ENCODE peak calls at places on chromosomes 13 and 19, in four cellular contexts. One of them, this sample, is unnamed. For H3K36me3 and H3K79me2, the result is how much of the 10 kb centered on the place peaks cover.

GRCh38 chr19:49361438-49362047 is 673 bp downstream of the TEAD2 start:
- DNase-seq in GM23338: peak
- DNase-seq in PC-9: peak
- DNase-seq in K562: peak
- DNase-seq in this sample: no peak

GRCh38 chr13:112684041-112684440 is 5.8 kb upstream of the ATP11A start:
- DNase-seq in GM23338: no peak
- DNase-seq in PC-9: no peak
- DNase-seq in K562: no peak
- DNase-seq in this sample: no peak

GRCh38 chr13:49602005-49602404 is 16.6 kb upstream of the RCBTB1 start:
- DNase-seq in GM23338: no peak
- DNase-seq in PC-9: no peak
- DNase-seq in K562: no peak
- DNase-seq in this sample: no peak

GRCh38 chr13:91639316-91639715 is 240.9 kb downstream of the GPC5 start:
- DNase-seq in K562: no peak
- DNase-seq in PC-9: no peak
- DNase-seq in GM23338: no peak
- DNase-seq in this sample: no peak

GRCh38 chr13:30792257-30793000 is 57.1 kb downstream of the ALOX5AP start:
- DNase-seq in K562: peak
- DNase-seq in GM23338: peak
- DNase-seq in PC-9: peak
- DNase-seq in this sample: no peak

GRCh38 chr13:20823071-20823470 is 49.3 kb upstream of the EEF1AKMT1 start:
- DNase-seq in GM23338: no peak
- DNase-seq in K562: no peak
- DNase-seq in PC-9: no peak
- DNase-seq in this sample: no peak

GRCh38 chr13:40777166-40777956 is 6.4 kb upstream of the MRPS31 start:
- DNase-seq in GM23338: peak
- DNase-seq in PC-9: peak
- DNase-seq in K562: peak
- DNase-seq in this sample: peak

GRCh38 chr13:30615851-30616311 is 1.8 kb upstream of the USPL1 start:
- DNase-seq in K562: peak
- DNase-seq in PC-9: no peak
- DNase-seq in GM23338: no peak
- DNase-seq in this sample: peak

GRCh38 chr13:111908981-111909380 is 158.0 kb upstream of the SOX1 start:
- DNase-seq in GM23338: no peak
- DNase-seq in PC-9: no peak
- DNase-seq in K562: no peak
- DNase-seq in this sample: no peak

GRCh38 chr19:50661087-50661486 is 11.8 kb downstream of the C19orf81 start:
- DNase-seq in GM23338: no peak
- DNase-seq in K562: no peak
- DNase-seq in PC-9: no peak
- DNase-seq in this sample: no peak

GRCh38 chr13:40697711-40698110 is 31.3 kb upstream of the FOXO1 start:
- DNase-seq in K562: no peak
- DNase-seq in GM23338: no peak
- DNase-seq in PC-9: no peak
- DNase-seq in this sample: no peak

GRCh38 chr19:7197169-7197759 is 97.0 kb downstream of the INSR start:
- DNase-seq in K562: peak
- DNase-seq in GM23338: peak
- DNase-seq in PC-9: peak
- DNase-seq in this sample: peak

GRCh38 chr13:73757471-73758233 is 376.6 kb downstream of the KLF12 start:
- DNase-seq in GM23338: no peak
- DNase-seq in PC-9: no peak
- DNase-seq in K562: no peak
- DNase-seq in this sample: no peak

GRCh38 chr19:54190942-54191670 is at the start of gene TSEN34:
- DNase-seq in PC-9: peak
- DNase-seq in GM23338: peak
- DNase-seq in K562: peak
- DNase-seq in this sample: peak

GRCh38 chr19:34838753-34839431 is 65.9 kb upstream of the ZNF599 start:
- DNase-seq in PC-9: no peak
- DNase-seq in GM23338: peak
- DNase-seq in K562: no peak
- DNase-seq in this sample: no peak

GRCh38 chr19:39104104-39104708 is 20.0 kb downstream of the ACP7 start:
- DNase-seq in K562: no peak
- DNase-seq in PC-9: no peak
- DNase-seq in GM23338: no peak
- DNase-seq in this sample: no peak

GRCh38 chr19:18967358-18968146 is 26.5 kb upstream of the HOMER3 start:
- DNase-seq in GM23338: peak
- DNase-seq in K562: no peak
- DNase-seq in PC-9: no peak
- DNase-seq in this sample: no peak

DNA sequence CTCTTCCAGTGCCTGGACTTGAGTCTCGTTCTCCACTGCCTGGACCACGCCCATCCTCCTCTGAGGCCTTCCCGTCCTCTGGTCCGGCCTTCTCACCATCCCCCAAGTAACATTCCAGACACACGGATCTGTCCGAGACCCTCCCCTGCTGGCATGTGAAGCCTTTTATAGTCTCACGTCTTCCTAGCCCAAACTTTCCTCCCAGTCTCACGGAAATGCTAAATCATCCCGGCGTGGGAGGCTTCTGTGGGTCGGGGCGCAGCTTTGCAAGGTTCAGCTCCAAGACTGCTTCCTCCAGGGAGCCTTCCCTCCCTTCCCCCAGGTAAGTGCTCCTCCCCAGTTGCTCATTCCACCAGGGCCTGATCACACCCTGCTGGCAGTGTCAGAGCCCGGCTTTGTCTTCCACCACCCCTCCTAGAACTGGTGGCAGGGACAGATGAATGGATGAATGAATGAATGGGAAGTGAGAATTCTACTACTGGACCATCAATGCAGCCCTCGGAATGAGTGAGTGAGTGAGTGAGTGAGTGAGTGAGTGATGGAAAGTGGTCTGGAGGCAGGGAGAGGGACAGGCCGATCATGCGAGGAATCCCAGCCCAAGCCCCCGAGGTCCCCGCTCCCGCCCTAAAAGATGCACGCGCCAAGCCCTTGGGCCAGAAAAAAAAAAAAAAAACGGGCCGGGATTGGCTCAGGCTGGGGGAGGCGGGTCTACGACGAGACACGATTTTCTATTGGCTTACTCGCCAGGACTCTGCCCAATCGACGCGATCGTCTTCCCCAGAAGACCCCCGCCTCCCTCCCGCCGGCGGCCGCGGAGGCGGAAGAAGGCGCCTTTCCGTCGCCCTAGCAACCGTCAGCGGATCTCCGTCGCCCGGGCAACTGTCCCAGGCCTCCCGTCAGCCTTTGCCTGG is 9.3 kb downstream of the EPHX3 start:
- DNase-seq in PC-9: peak
- DNase-seq in GM23338: peak
- DNase-seq in K562: peak
- DNase-seq in this sample: peak
- H3K4me3 ChIP-seq in PC-9: no peak
- H3K4me3 ChIP-seq in GM23338: peak
- H3K4me3 ChIP-seq in K562: peak
- H3K4me3 ChIP-seq in this sample: peak

DNA sequence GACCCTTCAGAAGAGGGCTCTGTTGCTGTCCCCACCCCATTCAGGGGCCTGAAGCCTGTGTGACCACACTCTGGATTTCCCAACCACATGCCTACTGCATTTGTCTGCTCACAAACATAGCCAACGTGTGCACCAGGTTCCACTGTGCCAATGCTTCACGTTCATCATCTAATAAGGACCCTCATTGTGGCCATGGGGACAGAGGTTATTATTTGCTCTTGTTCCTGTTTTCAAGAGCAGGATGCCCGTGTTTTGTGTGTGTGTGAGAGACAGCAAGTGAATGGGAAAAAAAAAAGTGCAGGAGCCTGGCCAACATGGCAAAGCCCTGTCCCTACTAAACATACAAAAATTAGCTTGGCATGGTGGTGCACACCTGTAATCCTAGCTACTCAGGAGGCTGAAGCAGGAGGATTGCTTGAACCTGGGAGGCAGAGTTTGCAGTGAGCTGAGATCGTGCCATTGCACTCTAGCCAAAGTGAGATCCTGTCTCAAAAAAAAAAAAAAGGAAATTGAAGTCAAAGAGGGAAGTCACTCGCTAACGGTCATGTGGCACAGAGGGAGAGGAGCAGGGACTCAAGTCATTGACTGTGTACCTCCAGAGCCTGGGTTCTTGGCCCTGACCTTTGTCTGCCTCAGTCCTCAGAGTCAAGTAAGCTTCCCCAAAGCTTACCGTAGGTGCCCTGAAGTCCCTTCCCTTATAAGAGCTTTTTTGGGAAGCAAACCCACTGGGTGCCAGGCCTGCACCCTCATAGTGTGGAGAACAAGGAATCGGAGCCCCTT is 6.9 kb downstream of the B3GNT8 start:
- DNase-seq in GM23338: no peak
- DNase-seq in K562: no peak
- DNase-seq in PC-9: no peak
- DNase-seq in this sample: no peak
- H3K36me3 ChIP-seq in GM23338: under half
- H3K36me3 ChIP-seq in K562: half or more
- H3K36me3 ChIP-seq in PC-9: under half
- H3K36me3 ChIP-seq in this sample: under half

DNA sequence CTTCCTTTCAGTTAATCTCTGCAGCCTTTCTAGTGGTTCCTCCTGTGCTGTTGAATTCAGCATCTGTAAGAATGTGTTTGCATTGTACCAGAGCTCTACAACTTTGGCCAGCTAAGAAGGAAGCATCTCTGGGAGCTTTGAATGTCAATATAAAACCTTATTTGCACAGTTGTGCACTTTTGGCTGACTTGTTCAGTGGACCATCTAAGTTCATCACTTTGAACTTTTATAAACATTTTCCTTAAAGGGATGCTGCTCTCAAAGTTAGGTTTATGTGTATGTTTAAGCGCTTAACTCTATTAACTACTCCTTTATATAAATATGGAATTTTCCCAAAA is 15.6 kb downstream of the POLR1D start:
- DNase-seq in GM23338: no peak
- DNase-seq in PC-9: no peak
- DNase-seq in K562: no peak
- DNase-seq in this sample: no peak
- H3K79me2 ChIP-seq in GM23338: half or more
- H3K79me2 ChIP-seq in PC-9: half or more
- H3K79me2 ChIP-seq in K562: under half
- H3K79me2 ChIP-seq in this sample: half or more

GRCh38 chr13:23723463-23723862 is 153.3 kb downstream of the TNFRSF19 start:
- DNase-seq in GM23338: no peak
- DNase-seq in PC-9: no peak
- DNase-seq in K562: no peak
- DNase-seq in this sample: no peak

GRCh38 chr13:23718916-23719470 is 148.8 kb downstream of the TNFRSF19 start:
- DNase-seq in GM23338: no peak
- DNase-seq in K562: no peak
- DNase-seq in PC-9: no peak
- DNase-seq in this sample: no peak

GRCh38 chr13:23725922-23726321 is 155.7 kb downstream of the TNFRSF19 start:
- DNase-seq in K562: no peak
- DNase-seq in GM23338: no peak
- DNase-seq in PC-9: no peak
- DNase-seq in this sample: no peak

GRCh38 chr13:23724196-23724970 is 154.2 kb downstream of the TNFRSF19 start:
- DNase-seq in K562: no peak
- DNase-seq in PC-9: no peak
- DNase-seq in GM23338: peak
- DNase-seq in this sample: no peak

GRCh38 chr13:23722726-23723453 is 152.7 kb downstream of the TNFRSF19 start:
- DNase-seq in K562: no peak
- DNase-seq in GM23338: no peak
- DNase-seq in PC-9: no peak
- DNase-seq in this sample: no peak
- H3K4me3 ChIP-seq in K562: no peak
- H3K4me3 ChIP-seq in GM23338: no peak
- H3K4me3 ChIP-seq in PC-9: no peak
- H3K4me3 ChIP-seq in this sample: no peak